ENCODE peak calls at places on chromosomes 3 and 15, in six cellular contexts. C, R, L, I, M and J are unnamed samples.

GRCh38 chr3:144109944-144110343 is 138.3 kb downstream of the DIPK2A start:
- DNase-seq in C (no peak), R (no peak), M (no peak), L (no peak), I (no peak), J (no peak)

GRCh38 chr3:9169326-9169725 is 80.1 kb downstream of the SRGAP3 start:
- DNase-seq in R (no peak), C (no peak), I (no peak), M (no peak), L (no peak), J (no peak)

GRCh38 chr3:129734449-129734848 is 128.0 kb upstream of the PLXND1 start:
- DNase-seq in R (no peak), I (no peak), M (no peak), C (no peak), L (no peak), J (no peak)

GRCh38 chr3:187971629-187972028 is 182.3 kb upstream of the LPP start:
- DNase-seq in C (no peak), M (no peak), I (no peak), L (no peak), R (no peak), J (no peak)

GRCh38 chr3:194344012-194344411 is 7.1 kb downstream of the CPN2 start:
- DNase-seq in R (peak), M (peak), L (peak), I (peak), C (peak), J (peak)

GRCh38 chr3:171606151-171606751 is 146.0 kb upstream of the TNIK start:
- DNase-seq in M (no peak), R (no peak), L (no peak), I (no peak), C (no peak), J (peak)

GRCh38 chr15:45468294-45468693 is 54.3 kb downstream of the SLC30A4 start:
- DNase-seq in C (no peak), L (no peak), R (no peak), M (no peak), I (no peak), J (no peak)

GRCh38 chr15:39976291-39977274 is 42.7 kb downstream of the EIF2AK4 start:
- DNase-seq in R (peak), M (peak), C (no peak), I (peak), L (peak), J (peak)

GRCh38 chr3:139937674-139938279 is 2.8 kb downstream of the CLSTN2 start:
- DNase-seq in C (peak), M (peak), L (no peak), I (no peak), R (peak), J (peak)

GRCh38 chr3:45679805-45680204 is 9.4 kb upstream of the SACM1L start:
- DNase-seq in R (no peak), I (no peak), M (no peak), C (peak), L (no peak), J (no peak)

GRCh38 chr3:126372413-126373145 is 15.4 kb upstream of the KLF15 start:
- DNase-seq in C (no peak), R (no peak), M (no peak), L (peak), I (no peak), J (no peak)

GRCh38 chr3:40397129-40397528 is 10.1 kb downstream of the ENTPD3 start:
- DNase-seq in C (no peak), I (no peak), R (no peak), L (no peak), M (no peak), J (no peak)

GRCh38 chr3:40397912-40398311 is 10.9 kb downstream of the ENTPD3 start:
- DNase-seq in L (no peak), M (no peak), R (no peak), I (no peak), C (no peak), J (no peak)

GRCh38 chr3:40398346-40398745 is 11.4 kb downstream of the ENTPD3 start:
- DNase-seq in M (peak), C (no peak), I (no peak), L (no peak), R (no peak), J (no peak)

DNA sequence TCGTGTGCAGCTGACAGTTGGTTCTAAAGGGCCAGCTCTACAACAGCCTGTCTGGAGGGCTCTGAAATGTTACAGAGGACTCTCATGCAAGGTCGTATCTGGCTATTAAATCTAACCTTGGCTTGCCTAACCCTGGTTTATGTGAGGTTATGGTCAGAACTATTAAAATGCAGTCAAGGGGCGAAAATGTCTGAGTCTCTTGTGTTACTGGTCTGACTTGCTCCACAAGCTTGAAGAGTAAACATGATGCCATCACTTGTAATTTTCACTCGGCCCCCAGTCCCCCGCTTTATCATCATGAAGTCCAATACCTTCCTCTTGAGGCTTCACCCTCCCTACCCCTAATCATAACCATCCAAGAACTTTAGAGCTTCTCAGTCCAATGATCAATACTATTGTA is 9.4 kb downstream of the ENTPD3 start:
- DNase-seq in M (no peak), R (no peak), I (no peak), L (no peak), C (no peak), J (no peak)
- TF ChIP-seq CTCF in M (no peak), R (no peak), I (no peak), L (no peak), C (no peak), J (no peak)

DNA sequence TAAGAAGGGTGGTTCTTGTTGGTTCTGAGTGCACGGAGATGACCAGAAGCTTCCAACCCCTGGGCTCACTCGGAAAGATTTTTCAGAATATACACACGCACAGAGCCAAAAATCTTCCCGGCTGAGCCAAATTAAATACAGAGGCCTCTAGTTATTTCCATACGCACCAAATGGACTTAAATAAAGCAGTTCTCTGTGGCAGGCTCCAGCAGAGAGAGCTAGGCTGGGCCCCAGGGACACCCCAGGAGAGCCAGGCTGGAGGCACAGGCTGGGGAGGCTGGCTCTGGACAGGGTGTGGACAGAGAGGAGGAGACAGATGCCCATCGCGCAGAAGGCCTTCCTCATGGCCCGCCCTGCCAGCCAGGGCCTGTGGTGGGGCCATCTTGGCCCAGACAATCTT is 115.9 kb downstream of the IQSEC1 start:
- DNase-seq in I (no peak), L (no peak), C (no peak), M (no peak), R (peak), J (no peak)
- H3K4me3 ChIP-seq in I (no peak), L (no peak), C (no peak), M (no peak), R (no peak), J (no peak)

DNA sequence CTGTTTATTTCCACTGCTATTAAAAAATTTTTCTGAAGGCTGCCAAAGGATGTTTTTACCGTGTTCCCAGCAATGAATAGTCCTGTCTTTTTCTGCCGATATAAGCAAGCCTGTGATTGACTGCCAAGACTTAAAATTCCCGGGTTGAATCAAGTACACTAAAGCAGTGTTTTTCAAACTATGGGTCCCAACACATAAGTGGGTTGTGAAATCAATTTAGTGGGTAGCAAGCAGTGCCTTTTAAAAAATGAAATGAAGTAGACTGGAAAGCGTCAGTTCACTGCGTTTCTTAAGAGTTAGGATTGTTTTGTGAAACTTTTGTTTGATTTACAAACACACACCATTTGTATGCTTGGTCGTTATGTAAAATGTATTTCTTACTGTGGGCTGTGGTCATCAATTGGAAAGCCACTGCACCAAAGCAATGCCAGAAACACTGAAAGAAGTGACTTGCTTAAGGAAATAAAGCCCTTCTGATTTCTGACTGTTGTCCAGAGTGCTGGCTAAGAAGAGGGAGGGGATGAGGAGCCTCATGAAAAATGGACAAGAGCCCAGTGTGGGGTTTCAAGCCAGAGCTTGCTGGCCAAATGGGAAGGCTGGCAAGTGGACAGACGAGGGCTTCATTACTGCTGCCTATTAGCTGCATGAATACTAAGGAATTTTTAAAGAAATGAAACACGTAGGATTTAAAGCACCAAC is 206.0 kb downstream of the THRB start:
- DNase-seq in C (no peak), M (no peak), R (peak), I (peak), L (peak), J (no peak)
- TF ChIP-seq CTCF in C (no peak), M (no peak), R (no peak), I (no peak), L (no peak), J (no peak)

GRCh38 chr3:71062037-71062919 is 521.2 kb downstream of the FOXP1 start:
- DNase-seq in M (no peak), C (no peak), R (no peak), L (no peak), I (no peak), J (peak)
- H3K4me3 ChIP-seq in M (no peak), C (no peak), R (peak), L (peak), I (peak), J (peak)

GRCh38 chr3:13236774-13237173 is 163.5 kb upstream of the IQSEC1 start:
- DNase-seq in R (no peak), I (no peak), L (no peak), M (no peak), C (no peak), J (no peak)
- TF ChIP-seq CTCF in R (no peak), I (no peak), L (no peak), M (no peak), C (no peak), J (no peak)

GRCh38 chr15:82647835-82648256 is 683 bp upstream of the CPEB1 start:
- DNase-seq in C (no peak), M (no peak), R (no peak), L (no peak), I (peak), J (no peak)
- H3K4me3 ChIP-seq in C (no peak), M (peak), R (peak), L (peak), I (peak), J (peak)